ENCODE peak calls at places on chromosomes 13 and 19, in seven cellular contexts. A is AG10803; W is EL; Y is HFFc6; S is spleen; E is activated naive CD8-positive, alpha-beta T cell treated with anti-CD3 and anti-CD28 coated beads, Interleukin-2, amount 50 U/mL, for 24 hours; G is HCT116. Z is an unnamed sample.

GRCh38 chr19:932647-933552 is 7.1 kb downstream of the ARID3A start:
- DNase-seq in A (peak), W (peak), Y (peak), S (peak), E (peak), G (no peak), Z (peak)

GRCh38 chr19:2549701-2550191 is 73.8 kb downstream of the GADD45B start:
- DNase-seq in A (peak), W (peak), Y (peak), S (peak), E (no peak), G (no peak), Z (peak)

GRCh38 chr13:25860265-25860664 is 191.6 kb downstream of the SHISA2 start:
- DNase-seq in A (no peak), W (no peak), Y (no peak), S (no peak), E (no peak), G (no peak), Z (no peak)

GRCh38 chr13:50684366-50684765 is 159.1 kb downstream of the DLEU7 start:
- DNase-seq in A (no peak), W (no peak), Y (no peak), S (no peak), E (no peak), G (no peak), Z (no peak)

GRCh38 chr13:74068471-74068870 is 65.7 kb downstream of the KLF12 start:
- DNase-seq in A (no peak), W (no peak), Y (no peak), S (no peak), E (peak), G (no peak), Z (no peak)

GRCh38 chr19:31350033-31350692 is 927 bp upstream of the TSHZ3 start:
- DNase-seq in A (peak), W (peak), Y (no peak), S (peak), E (no peak), G (no peak), Z (no peak)

GRCh38 chr13:112722433-112723250 is 32.8 kb downstream of the ATP11A start:
- DNase-seq in A (peak), W (peak), Y (peak), S (peak), E (no peak), G (peak), Z (peak)

GRCh38 chr13:37481005-37481857 is 117.3 kb downstream of the POSTN start:
- DNase-seq in A (peak), W (no peak), Y (peak), S (no peak), E (no peak), G (no peak), Z (peak)

GRCh38 chr13:104872153-104872552 is 1663.3 kb downstream of the EFNB2 start:
- DNase-seq in A (no peak), W (no peak), Y (no peak), S (no peak), E (no peak), G (no peak), Z (no peak)

GRCh38 chr19:39969681-39970423 is 1.1 kb upstream of the PSMC4 start:
- DNase-seq in A (no peak), W (no peak), Y (no peak), S (peak), E (no peak), G (no peak), Z (no peak)

GRCh38 chr13:52599853-52600603 is 42.2 kb upstream of the HNRNPA1L2 start:
- DNase-seq in A (peak), W (peak), Y (no peak), S (peak), E (peak), G (no peak), Z (no peak)

GRCh38 chr19:44682807-44683206 is 11.5 kb downstream of the CEACAM19 start:
- DNase-seq in A (no peak), W (no peak), Y (no peak), S (no peak), E (no peak), G (no peak), Z (no peak)

GRCh38 chr19:42255766-42256750 is 1.1 kb upstream of the ERF start:
- DNase-seq in A (peak), W (peak), Y (no peak), S (peak), E (peak), G (no peak), Z (peak)

GRCh38 chr19:46014534-46014933 is 8.3 kb downstream of the PGLYRP1 start:
- DNase-seq in A (no peak), W (no peak), Y (no peak), S (no peak), E (no peak), G (no peak), Z (no peak)

GRCh38 chr19:55257461-55258411 is 1.1 kb downstream of the PPP6R1 start:
- DNase-seq in A (peak), W (peak), Y (no peak), S (peak), E (peak), G (no peak), Z (no peak)

GRCh38 chr13:113323869-113324268 is 26.8 kb downstream of the LAMP1 start:
- DNase-seq in A (no peak), W (no peak), Y (no peak), S (no peak), E (no peak), G (no peak), Z (no peak)

GRCh38 chr13:98033277-98034247 is 80.1 kb downstream of the IPO5 start:
- DNase-seq in A (peak), W (peak), Y (peak), S (no peak), E (no peak), G (peak), Z (peak)

GRCh38 chr13:83248751-83249150 is 633.5 kb downstream of the SLITRK1 start:
- DNase-seq in A (no peak), W (no peak), Y (no peak), S (no peak), E (no peak), G (no peak), Z (no peak)

GRCh38 chr13:74203576-74203975 is 69.4 kb upstream of the KLF12 start:
- DNase-seq in A (peak), W (peak), Y (no peak), S (no peak), E (no peak), G (no peak), Z (no peak)

GRCh38 chr13:109389892-109390345 is 396.5 kb downstream of the IRS2 start:
- DNase-seq in A (peak), W (no peak), Y (peak), S (no peak), E (no peak), G (no peak), Z (no peak)

GRCh38 chr13:30486230-30487074 is 20.7 kb upstream of the HMGB1 start:
- DNase-seq in A (peak), W (no peak), Y (no peak), S (no peak), E (no peak), G (no peak), Z (no peak)

GRCh38 chr19:39502640-39503417 is 4.1 kb downstream of the DLL3 start:
- DNase-seq in A (peak), W (peak), Y (no peak), S (peak), E (peak), G (peak), Z (peak)

GRCh38 chr19:16441661-16442071 is 30.1 kb downstream of the EPS15L1 start:
- DNase-seq in A (no peak), W (no peak), Y (no peak), S (no peak), E (peak), G (no peak), Z (no peak)

GRCh38 chr13:104357174-104357573 is 1291.0 kb upstream of the SLC10A2 start:
- DNase-seq in A (no peak), W (no peak), Y (no peak), S (no peak), E (no peak), G (no peak), Z (no peak)

GRCh38 chr19:12314553-12314952 is 18.9 kb downstream of the ZNF563 start:
- DNase-seq in A (no peak), W (no peak), Y (no peak), S (no peak), E (no peak), G (no peak), Z (peak)

GRCh38 chr19:3544742-3545668 is 6.0 kb downstream of the TEKTIP1 start:
- DNase-seq in A (peak), W (peak), Y (peak), S (peak), E (peak), G (no peak), Z (peak)

GRCh38 chr19:29524912-29525870 is 603 bp upstream of the VSTM2B start:
- DNase-seq in A (no peak), W (no peak), Y (no peak), S (peak), E (no peak), G (no peak), Z (no peak)

GRCh38 chr19:56324425-56324824 is 9.8 kb upstream of the ZSCAN5A start:
- DNase-seq in A (no peak), W (no peak), Y (no peak), S (no peak), E (no peak), G (no peak), Z (no peak)

GRCh38 chr19:1811942-1812425 is at the start of gene ATP8B3:
- DNase-seq in A (no peak), W (no peak), Y (no peak), S (no peak), E (no peak), G (no peak), Z (no peak)

GRCh38 chr13:85806553-85807175 is 7.4 kb upstream of the SLITRK6 start:
- DNase-seq in A (peak), W (peak), Y (peak), S (no peak), E (no peak), G (peak), Z (peak)

Z was measured in A172.